ENCODE peak calls at places on chromosomes 5 and 9, in four cellular contexts. U is sciatic nerve; P is stimulated activated CD8-positive, alpha-beta memory T cell treated with anti-CD3 and anti-CD28 coated beads, Interleukin-12 subunit alpha, Interleukin-12 subunit beta, amount 100 ng/mL, for 1 hour; C is HCT116. R is an unnamed sample.

GRCh38 chr5:165876538-165876937 is 2371.1 kb downstream of the MAT2B start:
- DNase-seq in C (no peak), U (no peak), P (no peak), R (no peak)

GRCh38 chr5:109784687-109785086 is 95.0 kb downstream of the MAN2A1 start:
- DNase-seq in P (no peak), U (no peak), C (no peak), R (no peak)

GRCh38 chr5:100901851-100902341 is 1.2 kb downstream of the ST8SIA4 start:
- DNase-seq in P (peak), C (no peak), U (peak), R (peak)

GRCh38 chr5:142246263-142246662 is 78.6 kb downstream of the SPRY4 start:
- DNase-seq in P (no peak), C (no peak), U (no peak), R (no peak)

GRCh38 chr5:158553946-158554336 is 545.8 kb downstream of the EBF1 start:
- DNase-seq in C (no peak), U (no peak), P (no peak), R (no peak)

GRCh38 chr5:168786142-168786541 is 207.0 kb upstream of the PANK3 start:
- DNase-seq in C (peak), U (no peak), P (no peak), R (no peak)

GRCh38 chr9:35746583-35746982 is 2.4 kb downstream of the GBA2 start:
- DNase-seq in C (no peak), P (no peak), U (no peak), R (no peak)

GRCh38 chr5:59485104-59485503 is 408.4 kb downstream of the PDE4D start:
- DNase-seq in U (no peak), C (no peak), P (no peak), R (no peak)

GRCh38 chr9:105282870-105283621 is 38.6 kb downstream of the SLC44A1 start:
- DNase-seq in C (no peak), U (no peak), P (no peak), R (no peak)

GRCh38 chr9:99127372-99128132 is 22.6 kb downstream of the TGFBR1 start:
- DNase-seq in C (no peak), U (no peak), P (no peak), R (no peak)

GRCh38 chr5:175133185-175133584 is 310.8 kb downstream of the DRD1 start:
- DNase-seq in C (no peak), U (no peak), P (no peak), R (no peak)

GRCh38 chr9:90972057-90972456 is 170.4 kb downstream of the SYK start:
- DNase-seq in P (no peak), C (no peak), U (no peak), R (no peak)

GRCh38 chr5:167725741-167726140 is 565.7 kb upstream of the WWC1 start:
- DNase-seq in U (no peak), P (no peak), C (no peak), R (no peak)

GRCh38 chr9:86202338-86202882 is 57.0 kb downstream of the C9orf153 start:
- DNase-seq in C (peak), P (peak), U (no peak), R (no peak)

GRCh38 chr5:68122929-68123328 is 92.6 kb upstream of the PIK3R1 start:
- DNase-seq in U (no peak), C (no peak), P (no peak), R (no peak)

GRCh38 chr5:120388016-120388781 is 75.9 kb upstream of the PRR16 start:
- DNase-seq in P (no peak), C (no peak), U (no peak), R (no peak)

GRCh38 chr5:79454043-79454442 is 59.9 kb downstream of the HOMER1 start:
- DNase-seq in C (no peak), P (no peak), U (no peak), R (no peak)

GRCh38 chr5:154276932-154277331 is 86.4 kb downstream of the GALNT10 start:
- DNase-seq in P (no peak), C (no peak), U (peak), R (no peak)

GRCh38 chr9:83027153-83027867 is 35.6 kb downstream of the RASEF start:
- DNase-seq in P (no peak), U (no peak), C (peak), R (no peak)

GRCh38 chr5:76715734-76716455 is at the start of gene F2R:
- DNase-seq in P (peak), U (peak), C (no peak), R (peak)

GRCh38 chr5:11302663-11303062 is 541.6 kb upstream of the DAP start:
- DNase-seq in C (no peak), P (no peak), U (no peak), R (no peak)

GRCh38 chr5:27311544-27311943 is 273.2 kb upstream of the CDH9 start:
- DNase-seq in P (no peak), C (no peak), U (no peak), R (no peak)

GRCh38 chr5:150295741-150296486 is 6.3 kb upstream of the CAMK2A start:
- DNase-seq in P (no peak), U (peak), C (no peak), R (no peak)

GRCh38 chr5:137751869-137752491 is 2.2 kb downstream of the HNRNPA0 start:
- DNase-seq in P (no peak), U (no peak), C (peak), R (no peak)

GRCh38 chr5:113748403-113748802 is 234.9 kb downstream of the YTHDC2 start:
- DNase-seq in U (no peak), C (no peak), P (no peak), R (no peak)

GRCh38 chr5:177405805-177406204 is 3.6 kb downstream of the F12 start:
- DNase-seq in P (no peak), U (no peak), C (no peak), R (peak)

GRCh38 chr5:7422262-7422661 is 26.3 kb downstream of the ADCY2 start:
- DNase-seq in P (no peak), U (no peak), C (no peak), R (no peak)

GRCh38 chr5:68456756-68457217 is 241.2 kb downstream of the PIK3R1 start:
- DNase-seq in C (no peak), U (no peak), P (no peak), R (no peak)